ENCODE peak calls at places on chromosomes 16 and 17, in six cellular contexts. G, W, R, D, O and X are unnamed samples. For H3K36me3 and H3K4me1, the result is how much of the 10 kb centered on the place peaks cover.

GRCh38 chr16:8847623-8848022 is 21.2 kb downstream of the CARHSP1 start:
- DNase-seq in G (no peak), W (no peak), R (peak), D (no peak), O (no peak), X (no peak)

GRCh38 chr17:82361885-82362633 is 3.0 kb downstream of the TEX19 start:
- DNase-seq in G (no peak), W (no peak), R (no peak), D (no peak), O (no peak), X (no peak)

GRCh38 chr17:47278561-47278960 is 24.9 kb downstream of the ITGB3 start:
- DNase-seq in G (no peak), W (no peak), R (no peak), D (no peak), O (no peak), X (no peak)

GRCh38 chr16:1046271-1046955 is 26.1 kb upstream of the SSTR5 start:
- DNase-seq in G (no peak), W (no peak), R (no peak), D (no peak), O (no peak), X (no peak)

GRCh38 chr16:11793840-11794239 is 3.2 kb downstream of the ZC3H7A start:
- DNase-seq in G (no peak), W (no peak), R (peak), D (peak), O (no peak), X (no peak)

GRCh38 chr17:62950067-62950466 is 16.0 kb upstream of the TANC2 start:
- DNase-seq in G (peak), W (peak), R (peak), D (no peak), O (peak), X (peak)

GRCh38 chr17:79960788-79961522 is 74.7 kb downstream of the TBC1D16 start:
- DNase-seq in G (no peak), W (no peak), R (no peak), D (no peak), O (peak), X (no peak)

GRCh38 chr17:8586766-8587165 is 43.8 kb downstream of the MYH10 start:
- DNase-seq in G (no peak), W (no peak), R (no peak), D (no peak), O (no peak), X (no peak)

GRCh38 chr17:40442392-40443195 is 656 bp upstream of the IGFBP4 start:
- DNase-seq in G (peak), W (peak), R (peak), D (peak), O (no peak), X (no peak)

GRCh38 chr17:37518816-37519215 is 29.1 kb downstream of the DUSP14 start:
- DNase-seq in G (no peak), W (no peak), R (no peak), D (no peak), O (peak), X (no peak)

GRCh38 chr16:67562918-67563707 is 787 bp downstream of the CTCF start:
- DNase-seq in G (peak), W (peak), R (peak), D (peak), O (peak), X (no peak)

GRCh38 chr17:16872836-16873653 is 98.9 kb downstream of the TNFRSF13B start:
- DNase-seq in G (no peak), W (peak), R (no peak), D (peak), O (peak), X (no peak)

GRCh38 chr17:50946891-50947843 is 81.0 kb upstream of the TOB1 start:
- DNase-seq in G (no peak), W (peak), R (no peak), D (no peak), O (no peak), X (no peak)

DNA sequence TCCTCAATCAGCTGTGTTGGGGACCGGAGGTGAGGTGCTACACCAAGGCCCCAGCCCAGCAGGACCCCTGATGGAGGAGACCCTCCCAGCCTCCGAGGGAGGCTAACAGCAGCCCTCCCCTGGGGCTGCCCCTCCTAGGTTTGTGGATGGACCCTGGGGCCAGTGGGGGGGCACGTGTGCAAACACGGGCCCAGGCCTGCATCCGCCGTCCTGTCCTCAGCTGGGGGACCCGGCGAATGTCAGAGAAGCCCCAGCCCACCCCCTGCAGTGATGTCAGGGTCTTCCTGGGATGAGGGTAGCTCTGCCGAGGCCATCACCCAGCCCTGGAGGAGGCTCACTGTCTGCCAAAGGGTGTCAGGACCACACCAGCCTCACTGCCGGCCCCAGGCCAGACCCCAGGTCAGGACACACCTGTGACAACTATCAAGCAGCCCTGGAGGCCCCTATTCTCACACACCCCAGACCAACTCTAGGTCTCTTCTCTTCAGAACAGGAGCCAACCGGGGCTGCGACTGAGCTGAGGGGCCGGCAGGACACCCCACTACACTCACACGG is 26.7 kb downstream of the CEP131 start:
- DNase-seq in G (no peak), W (no peak), R (no peak), D (no peak), O (no peak), X (no peak)
- H3K36me3 ChIP-seq in G (under half), W (under half), R (under half), D (under half), O (under half), X (under half)

GRCh38 chr16:51139568-51139967 is 11.5 kb downstream of the SALL1 start:
- DNase-seq in G (no peak), W (no peak), R (no peak), D (no peak), O (no peak), X (no peak)

GRCh38 chr16:51140112-51140511 is 11.0 kb downstream of the SALL1 start:
- DNase-seq in G (no peak), W (no peak), R (no peak), D (no peak), O (no peak), X (no peak)

GRCh38 chr16:51134876-51135275 is 16.2 kb downstream of the SALL1 start:
- DNase-seq in G (no peak), W (no peak), R (no peak), D (no peak), O (no peak), X (no peak)

GRCh38 chr16:51134269-51134812 is 16.7 kb downstream of the SALL1 start:
- DNase-seq in G (no peak), W (no peak), R (no peak), D (no peak), O (peak), X (no peak)

GRCh38 chr16:51137097-51137496 is 14.0 kb downstream of the SALL1 start:
- DNase-seq in G (no peak), W (no peak), R (no peak), D (no peak), O (no peak), X (no peak)
- TF ChIP-seq CTCF in G (no peak), W (no peak), R (no peak), D (no peak), O (no peak), X (no peak)

DNA sequence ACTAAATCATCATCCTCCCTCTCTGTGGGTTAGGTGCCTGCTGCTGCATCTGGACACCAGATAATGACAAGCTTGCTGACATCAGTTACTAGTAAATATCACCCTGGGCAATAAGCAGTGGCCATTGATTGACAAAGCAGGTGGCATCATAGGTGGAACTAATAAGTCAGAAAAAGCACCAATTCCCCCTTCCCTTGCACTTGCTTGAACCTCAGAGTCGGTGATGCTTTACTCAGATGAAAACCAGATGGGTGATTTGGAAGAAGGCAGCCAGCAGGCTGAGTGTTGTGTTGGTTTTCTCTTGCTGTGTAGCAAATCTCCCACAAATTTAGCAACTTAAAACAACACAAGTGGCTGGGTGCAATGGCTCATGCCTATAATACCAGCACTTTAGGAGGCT is 146.9 kb upstream of the NOL11 start:
- DNase-seq in G (no peak), W (no peak), R (no peak), D (no peak), O (no peak), X (no peak)
- H3K4me1 ChIP-seq in G (under half), W (under half), R (under half), D (under half), O (under half), X (under half)

DNA sequence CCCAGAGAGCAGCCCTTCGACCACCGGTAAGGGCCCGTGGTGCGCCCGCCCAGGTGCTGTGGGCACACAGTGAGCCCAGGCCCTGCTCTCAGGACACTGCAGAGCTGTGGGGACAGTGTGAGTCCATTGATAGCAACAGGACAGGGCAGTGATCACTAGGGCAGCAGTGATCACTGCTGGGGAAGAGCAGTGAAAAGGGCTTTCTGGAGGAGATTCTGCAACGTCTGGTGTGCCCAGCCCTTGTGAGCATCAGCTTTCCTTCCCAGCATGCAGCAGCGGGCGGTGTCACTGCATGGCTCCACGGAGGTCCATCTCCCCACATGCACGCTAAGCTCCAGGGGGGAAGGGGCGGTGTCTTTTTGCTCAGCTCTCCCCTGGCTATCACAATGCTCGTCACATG is 32.1 kb downstream of the MAP1LC3B start:
- DNase-seq in G (no peak), W (no peak), R (no peak), D (no peak), O (no peak), X (no peak)
- H3K36me3 ChIP-seq in G (under half), W (under half), R (under half), D (half or more), O (under half), X (under half)

DNA sequence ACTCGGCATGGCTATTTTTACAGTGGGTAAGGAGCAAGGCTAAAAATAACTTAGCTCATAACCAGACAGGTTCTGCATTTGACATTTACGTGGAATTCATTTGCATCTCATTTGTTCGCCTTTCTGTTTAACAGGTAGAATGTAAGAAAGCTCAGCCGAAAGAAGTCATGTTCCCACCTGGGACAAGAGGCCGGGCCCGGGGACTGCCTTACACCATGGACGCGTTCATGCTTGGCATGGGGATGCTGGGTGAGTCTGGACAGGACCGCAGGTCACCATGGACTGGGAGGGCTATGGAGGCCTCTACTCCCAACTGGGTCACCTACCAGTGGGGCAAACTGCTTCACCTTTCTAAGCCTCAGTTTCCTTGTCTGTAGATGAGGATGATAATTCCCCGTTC is 129.3 kb downstream of the CCDC182 start:
- DNase-seq in G (no peak), W (no peak), R (no peak), D (no peak), O (no peak), X (no peak)
- TF ChIP-seq CTCF in G (no peak), W (no peak), R (no peak), D (no peak), O (no peak), X (no peak)

GRCh38 chr16:85171004-85171808 is 58.9 kb upstream of the CIBAR2 start:
- DNase-seq in G (no peak), W (no peak), R (no peak), D (no peak), O (no peak), X (no peak)
- H3K4me1 ChIP-seq in G (half or more), W (under half), R (half or more), D (half or more), O (under half), X (under half)